ENCODE peak calls at places on chromosomes 4 and X, in nine cellular contexts. N, S, Y, U, V, Q, X, C and D are unnamed samples.

GRCh38 chr4:41718907-41719306 is 29.6 kb downstream of the PHOX2B start:
- DNase-seq in N (no peak), S (no peak), Y (no peak), U (no peak), V (no peak), Q (no peak), X (no peak), C (no peak), D (no peak)

GRCh38 chrX:26783512-26784225 is 567.7 kb downstream of the MAGEB5 start:
- DNase-seq in N (no peak), S (peak), Y (no peak), U (no peak), V (no peak), Q (no peak), X (no peak), C (no peak), D (peak)

GRCh38 chr4:659851-660250 is 14.2 kb downstream of the ATP5ME start:
- DNase-seq in N (no peak), S (no peak), Y (no peak), U (no peak), V (no peak), Q (no peak), X (peak), C (no peak), D (no peak)

GRCh38 chr4:80610845-80611244 is 275.3 kb downstream of the CFAP299 start:
- DNase-seq in N (no peak), S (no peak), Y (no peak), U (no peak), V (no peak), Q (no peak), X (no peak), C (no peak), D (peak)

GRCh38 chrX:4249401-4249800 is 536.0 kb upstream of the PRKX start:
- DNase-seq in N (no peak), S (no peak), Y (no peak), U (no peak), V (no peak), Q (no peak), X (no peak), C (no peak), D (no peak)

GRCh38 chr4:2135083-2135482 is 76.0 kb downstream of the NAT8L start:
- DNase-seq in N (no peak), S (no peak), Y (no peak), U (no peak), V (no peak), Q (no peak), X (no peak), C (no peak), D (peak)

GRCh38 chrX:95427389-95427788 is 1257.3 kb upstream of the DIAPH2 start:
- DNase-seq in N (no peak), S (peak), Y (no peak), U (no peak), V (no peak), Q (no peak), X (no peak), C (no peak), D (no peak)

GRCh38 chrX:20789103-20789502 is 522.4 kb upstream of the RPS6KA3 start:
- DNase-seq in N (no peak), S (no peak), Y (no peak), U (no peak), V (no peak), Q (no peak), X (no peak), C (no peak), D (no peak)

GRCh38 chr4:96315815-96316214 is 475.9 kb downstream of the PDHA2 start:
- DNase-seq in N (no peak), S (no peak), Y (no peak), U (no peak), V (no peak), Q (no peak), X (no peak), C (no peak), D (peak)

DNA sequence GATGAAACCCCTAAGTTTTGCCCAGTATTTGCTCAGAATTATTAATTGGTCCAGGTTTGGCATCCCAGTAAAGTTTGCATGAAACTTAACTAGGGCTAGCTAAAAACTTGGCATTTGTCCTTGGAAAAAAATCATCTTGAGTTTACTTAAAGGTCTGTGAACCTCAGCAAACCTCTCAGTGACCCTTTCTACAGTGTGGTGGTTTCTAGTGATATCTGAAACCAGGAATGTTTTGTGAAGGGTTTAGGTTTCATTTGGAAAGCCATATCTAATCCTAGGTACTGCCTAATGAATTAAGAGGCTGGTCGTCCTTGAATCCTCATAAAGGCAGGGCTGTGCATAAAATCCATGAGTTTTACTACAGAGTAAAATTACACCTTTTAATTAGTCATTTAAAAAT is 218.5 kb upstream of the ANKRD50 start:
- DNase-seq in N (no peak), S (no peak), Y (no peak), U (no peak), V (no peak), Q (no peak), X (no peak), C (no peak), D (no peak)
- TF ChIP-seq CTCF in N (no peak), S (no peak), Y (no peak), U (no peak), V (no peak), Q (no peak), X (no peak), C (no peak), D (no peak)

DNA sequence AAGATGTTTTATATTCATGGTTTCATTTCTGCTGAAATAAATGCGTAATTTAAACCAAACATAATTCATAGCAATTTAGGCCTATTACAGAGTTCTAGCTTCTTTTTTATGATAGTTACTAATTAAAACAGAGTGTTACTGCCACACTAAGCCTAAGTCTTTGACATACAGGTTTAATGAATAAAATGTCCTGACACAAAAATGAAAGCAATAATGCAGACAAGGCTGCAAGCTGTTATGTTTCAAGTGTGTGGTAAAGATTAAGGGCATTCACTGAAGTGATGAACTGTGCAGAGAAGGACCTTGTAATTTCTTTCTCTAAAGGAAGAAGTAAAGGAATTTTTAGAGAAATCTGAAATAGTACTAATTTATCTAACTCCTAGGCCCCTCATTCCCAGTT is 2.9 kb downstream of the NDNF start:
- DNase-seq in N (no peak), S (no peak), Y (no peak), U (no peak), V (no peak), Q (no peak), X (no peak), C (no peak), D (no peak)
- H3K4me3 ChIP-seq in N (no peak), S (no peak), Y (no peak), U (peak), V (no peak), Q (no peak), X (no peak), C (peak), D (no peak)

DNA sequence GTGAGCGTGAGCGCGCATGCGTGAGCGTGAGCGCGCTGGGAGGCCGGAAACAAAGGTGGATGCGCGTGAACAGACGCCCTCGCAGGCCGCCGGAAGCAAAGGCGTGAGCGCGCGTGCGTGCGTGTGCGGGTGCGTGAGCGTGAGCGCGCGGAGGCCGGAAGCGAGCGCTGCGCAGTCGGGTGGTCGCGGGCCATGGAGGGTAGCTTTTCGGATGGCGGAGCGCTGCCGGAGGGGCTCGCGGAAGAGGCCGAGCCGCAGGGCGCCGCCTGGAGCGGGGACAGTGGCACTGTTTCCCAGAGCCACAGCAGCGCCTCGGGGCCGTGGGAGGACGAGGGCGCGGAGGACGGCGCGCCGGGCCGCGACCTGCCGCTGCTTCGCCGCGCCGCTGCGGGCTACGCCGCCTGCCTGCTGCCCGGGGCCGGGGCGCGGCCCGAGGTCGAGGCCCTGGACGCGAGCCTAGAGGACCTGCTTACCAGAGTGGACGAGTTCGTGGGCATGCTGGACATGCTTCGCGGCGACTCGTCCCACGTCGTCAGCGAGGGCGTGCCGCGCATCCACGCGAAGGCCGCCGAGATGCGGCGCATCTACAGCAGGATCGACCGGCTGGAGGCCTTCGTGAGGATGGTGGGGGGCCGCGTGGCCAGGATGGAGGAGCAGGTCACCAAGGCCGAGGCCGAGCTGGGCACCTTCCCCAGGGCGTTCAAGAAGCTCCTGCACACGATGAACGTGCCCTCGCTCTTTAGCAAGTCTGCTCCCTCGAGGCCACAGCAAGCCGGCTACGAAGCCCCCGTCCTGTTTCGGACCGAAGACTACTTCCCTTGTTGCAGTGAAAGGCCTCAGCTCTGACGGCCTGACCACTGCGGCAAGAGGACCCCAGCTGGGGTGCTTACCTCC is at the start of gene BLOC1S4:
- DNase-seq in N (peak), S (peak), Y (peak), U (peak), V (peak), Q (peak), X (peak), C (no peak), D (peak)
- TF ChIP-seq POLR2A in N (peak), S (peak), Y (peak), U (peak), V (peak), Q (peak), X (peak), C (no peak), D (peak)

GRCh38 chr4:36285784-36286480 is 4.5 kb downstream of the DTHD1 start:
- DNase-seq in N (no peak), S (no peak), Y (no peak), U (no peak), V (no peak), Q (no peak), X (no peak), C (no peak), D (peak)
- TF ChIP-seq CTCF in N (no peak), S (no peak), Y (no peak), U (no peak), V (no peak), Q (no peak), X (no peak), C (no peak), D (no peak)

GRCh38 chr4:138665851-138666250 is 349.7 kb upstream of the NOCT start:
- DNase-seq in N (no peak), S (no peak), Y (no peak), U (no peak), V (no peak), Q (no peak), X (no peak), C (no peak), D (no peak)
- H3K4me3 ChIP-seq in N (no peak), S (no peak), Y (no peak), U (no peak), V (no peak), Q (no peak), X (no peak), C (no peak), D (no peak)